ENCODE peak calls at places on chromosomes 7 and 10, in nine cellular contexts. U is fibroblast of lung; Y is neural progenitor cell; V is lower lobe of right lung; T is CD4-positive, alpha-beta memory T cell; R is colonic mucosa; N is PC-3; B is A549; Z is tibial artery. M is an unnamed sample. For H3K4me1, the result is how much of the 10 kb centered on the place peaks cover.

GRCh38 chr7:157559596-157560257 is 222.9 kb downstream of the DNAJB6 start:
- DNase-seq in Y (no peak), R (no peak), V (peak), Z (peak), U (no peak), N (no peak), T (no peak), B (no peak), M (no peak)

GRCh38 chr7:64618785-64619456 is 47.0 kb upstream of the ZNF107 start:
- DNase-seq in Z (no peak), U (peak), N (peak), T (peak), V (no peak), B (no peak), Y (peak), R (peak), M (no peak)

GRCh38 chr10:107650939-107651338 is 486.4 kb upstream of the SORCS1 start:
- DNase-seq in N (no peak), V (no peak), U (no peak), B (no peak), Y (no peak), Z (no peak), R (no peak), T (no peak), M (no peak)

GRCh38 chr7:110809832-110810231 is 281.1 kb upstream of the LRRN3 start:
- DNase-seq in Y (no peak), U (no peak), Z (no peak), R (no peak), T (no peak), B (no peak), N (no peak), V (no peak), M (no peak)

GRCh38 chr7:43658718-43659548 is 70.4 kb downstream of the COA1 start:
- DNase-seq in Y (no peak), U (peak), B (no peak), R (no peak), V (no peak), T (no peak), Z (no peak), N (peak), M (no peak)

GRCh38 chr7:136677456-136678365 is 190.7 kb upstream of the CHRM2 start:
- DNase-seq in V (no peak), T (no peak), N (peak), Z (no peak), Y (no peak), R (no peak), B (no peak), U (peak), M (no peak)

GRCh38 chr7:96052860-96053452 is 268.9 kb downstream of the SLC25A13 start:
- DNase-seq in V (no peak), T (no peak), Y (no peak), U (no peak), R (no peak), Z (no peak), B (no peak), N (no peak), M (no peak)

GRCh38 chr7:133829336-133829897 is 297.7 kb upstream of the LRGUK start:
- DNase-seq in R (no peak), V (no peak), N (no peak), T (no peak), U (peak), Y (no peak), Z (no peak), B (no peak), M (no peak)

GRCh38 chr10:6399241-6399701 is 180.8 kb downstream of the PRKCQ start:
- DNase-seq in T (no peak), Y (no peak), N (no peak), V (no peak), B (peak), Z (peak), R (peak), U (peak), M (no peak)

GRCh38 chr10:110870823-110871235 is 899 bp upstream of the PDCD4 start:
- DNase-seq in B (no peak), R (no peak), Z (no peak), U (no peak), T (no peak), N (no peak), Y (peak), V (no peak), M (no peak)

GRCh38 chr10:86263209-86263608 is 103.4 kb downstream of the GRID1 start:
- DNase-seq in B (no peak), T (no peak), N (no peak), U (no peak), V (no peak), R (no peak), Z (peak), Y (no peak), M (no peak)

GRCh38 chr10:100468322-100468721 is 5.5 kb downstream of the WNT8B start:
- DNase-seq in Y (peak), Z (no peak), V (no peak), R (no peak), T (no peak), U (no peak), B (no peak), N (no peak), M (no peak)

GRCh38 chr7:64099656-64100531 is 54.7 kb downstream of the ZNF727 start:
- DNase-seq in B (no peak), T (no peak), Y (no peak), V (no peak), N (no peak), U (no peak), Z (no peak), R (no peak), M (no peak)

GRCh38 chr7:55571534-55572377 is 546 bp downstream of the VOPP1 start:
- DNase-seq in Y (peak), R (peak), B (peak), V (peak), U (peak), Z (peak), N (peak), T (peak), M (peak)

GRCh38 chr10:79179404-79180309 is 110.9 kb downstream of the ZMIZ1 start:
- DNase-seq in T (no peak), N (no peak), V (no peak), R (no peak), Z (no peak), B (no peak), U (peak), Y (peak), M (peak)

GRCh38 chr10:132062181-132062515 is 3.6 kb upstream of the JAKMIP3 start:
- DNase-seq in T (no peak), B (no peak), U (no peak), Y (no peak), R (no peak), Z (no peak), N (no peak), V (no peak), M (no peak)
- H3K4me1 ChIP-seq in T (under half), B (under half), U (under half), Y (under half), R (under half), Z (under half), N (under half), V (under half), M (under half)

GRCh38 chr7:6533893-6534804 is 17.1 kb downstream of the GRID2IP start:
- DNase-seq in T (no peak), R (no peak), Y (no peak), B (no peak), U (no peak), Z (no peak), V (no peak), N (no peak), M (no peak)

GRCh38 chr7:6532516-6532915 is 18.7 kb downstream of the GRID2IP start:
- DNase-seq in U (no peak), V (no peak), Y (no peak), N (no peak), Z (no peak), B (no peak), T (no peak), R (no peak), M (no peak)

GRCh38 chr7:6530626-6531491 is 20.4 kb downstream of the GRID2IP start:
- DNase-seq in R (peak), T (peak), N (no peak), V (no peak), B (no peak), Y (peak), U (no peak), Z (no peak), M (no peak)

GRCh38 chr7:6529643-6530042 is 21.6 kb downstream of the GRID2IP start:
- DNase-seq in V (no peak), U (no peak), T (no peak), Z (no peak), R (no peak), Y (no peak), N (no peak), B (no peak), M (no peak)

GRCh38 chr7:6531492-6532279 is 19.6 kb downstream of the GRID2IP start:
- DNase-seq in Z (no peak), U (no peak), Y (no peak), V (no peak), R (no peak), B (no peak), T (no peak), N (no peak), M (no peak)
- H3K4me3 ChIP-seq in Z (no peak), U (no peak), Y (peak), V (peak), R (no peak), B (peak), T (no peak), N (no peak), M (no peak)

GRCh38 chr7:30171753-30172447 is 37.1 kb downstream of the MTURN start:
- DNase-seq in N (peak), B (no peak), R (no peak), Y (no peak), V (no peak), T (no peak), Z (no peak), U (peak), M (no peak)
- H3K4me1 ChIP-seq in N (under half), B (under half), R (under half), Y (under half), V (under half), T (under half), Z (half or more), U (under half), M (under half)

GRCh38 chr10:27717191-27717590 is 28.4 kb downstream of the MKX start:
- DNase-seq in R (no peak), V (no peak), B (no peak), Y (no peak), N (no peak), U (peak), Z (no peak), T (no peak), M (no peak)
- H3K4me3 ChIP-seq in R (no peak), V (no peak), B (no peak), Y (no peak), N (no peak), U (no peak), Z (no peak), T (no peak), M (no peak)

GRCh38 chr10:132394936-132395703 is 1.9 kb upstream of the PWWP2B start:
- DNase-seq in Y (no peak), B (no peak), U (no peak), Z (no peak), N (no peak), R (no peak), V (peak), T (no peak), M (no peak)

GRCh38 chr10:132395704-132396494 is 1.1 kb upstream of the PWWP2B start:
- DNase-seq in N (no peak), B (no peak), R (peak), Z (peak), Y (peak), V (peak), U (peak), T (no peak), M (peak)

GRCh38 chr10:132397036-132397541 is at the start of gene PWWP2B:
- DNase-seq in B (no peak), T (peak), U (peak), N (peak), Z (no peak), R (no peak), V (peak), Y (peak), M (peak)

GRCh38 chr10:132397671-132398565 is 918 bp downstream of the PWWP2B start:
- DNase-seq in N (peak), U (peak), V (peak), Z (no peak), T (peak), R (peak), Y (peak), B (no peak), M (peak)

GRCh38 chr10:132396495-132397035 is 435 bp upstream of the PWWP2B start:
- DNase-seq in Z (no peak), R (no peak), T (peak), Y (peak), B (no peak), U (peak), N (peak), V (peak), M (peak)
- H3K4me1 ChIP-seq in Z (under half), R (under half), T (under half), Y (under half), B (under half), U (under half), N (under half), V (half or more), M (under half)

DNA sequence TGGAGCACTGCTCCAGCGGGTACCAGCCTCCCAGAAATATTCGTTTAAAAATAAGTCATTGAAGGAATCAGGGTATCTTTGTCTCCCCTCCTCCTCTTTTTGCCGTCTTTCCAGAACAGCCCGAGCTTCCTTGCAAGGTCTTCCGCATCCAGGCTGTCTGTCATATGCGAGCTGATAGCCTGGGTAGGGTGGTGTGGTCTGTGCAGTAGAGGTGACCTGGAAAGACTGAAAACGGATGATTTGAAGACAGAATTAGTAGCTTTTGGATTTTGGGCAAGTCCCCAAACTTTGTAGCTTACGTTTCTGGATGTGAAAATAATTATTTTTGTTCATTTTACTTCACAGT is 480 bp downstream of the VPS50 start:
- DNase-seq in R (no peak), N (no peak), V (no peak), T (no peak), B (peak), U (no peak), Z (no peak), Y (peak), M (no peak)
- H3K4me3 ChIP-seq in R (peak), N (peak), V (peak), T (peak), B (peak), U (peak), Z (peak), Y (peak), M (peak)

GRCh38 chr10:77886795-77887355 is 39.7 kb downstream of the DLG5 start:
- DNase-seq in T (no peak), R (no peak), U (no peak), Z (no peak), N (no peak), B (no peak), V (no peak), Y (no peak), M (no peak)

GRCh38 chr10:77881222-77881621 is 45.3 kb downstream of the DLG5 start:
- DNase-seq in R (no peak), Z (no peak), Y (no peak), U (no peak), V (no peak), B (no peak), N (no peak), T (no peak), M (no peak)

GRCh38 chr10:77881636-77882035 is 44.9 kb downstream of the DLG5 start:
- DNase-seq in Z (no peak), R (no peak), N (no peak), V (no peak), Y (no peak), U (no peak), B (no peak), T (no peak), M (no peak)

GRCh38 chr10:77887631-77888355 is 38.8 kb downstream of the DLG5 start:
- DNase-seq in Y (no peak), T (no peak), B (no peak), Z (peak), R (no peak), N (peak), V (no peak), U (peak), M (peak)

GRCh38 chr10:77884181-77884580 is 42.4 kb downstream of the DLG5 start:
- DNase-seq in Y (no peak), U (no peak), R (no peak), Z (no peak), V (no peak), N (no peak), B (no peak), T (no peak), M (no peak)
- H3K4me1 ChIP-seq in Y (under half), U (under half), R (under half), Z (under half), V (under half), N (under half), B (under half), T (under half), M (under half)

GRCh38 chr10:48603421-48604038 is 1.3 kb downstream of the ARHGAP22 start:
- DNase-seq in N (peak), V (no peak), Y (no peak), T (no peak), Z (no peak), B (no peak), U (no peak), R (no peak), M (no peak)
- H3K4me3 ChIP-seq in N (peak), V (no peak), Y (no peak), T (no peak), Z (no peak), B (no peak), U (peak), R (no peak), M (no peak)

GRCh38 chr7:8831386-8831785 is 398.0 kb downstream of the NXPH1 start:
- DNase-seq in N (peak), B (no peak), U (peak), V (no peak), Z (no peak), T (no peak), Y (no peak), R (no peak), M (no peak)
- H3K4me1 ChIP-seq in N (under half), B (under half), U (under half), V (under half), Z (under half), T (under half), Y (under half), R (under half), M (under half)

DNA sequence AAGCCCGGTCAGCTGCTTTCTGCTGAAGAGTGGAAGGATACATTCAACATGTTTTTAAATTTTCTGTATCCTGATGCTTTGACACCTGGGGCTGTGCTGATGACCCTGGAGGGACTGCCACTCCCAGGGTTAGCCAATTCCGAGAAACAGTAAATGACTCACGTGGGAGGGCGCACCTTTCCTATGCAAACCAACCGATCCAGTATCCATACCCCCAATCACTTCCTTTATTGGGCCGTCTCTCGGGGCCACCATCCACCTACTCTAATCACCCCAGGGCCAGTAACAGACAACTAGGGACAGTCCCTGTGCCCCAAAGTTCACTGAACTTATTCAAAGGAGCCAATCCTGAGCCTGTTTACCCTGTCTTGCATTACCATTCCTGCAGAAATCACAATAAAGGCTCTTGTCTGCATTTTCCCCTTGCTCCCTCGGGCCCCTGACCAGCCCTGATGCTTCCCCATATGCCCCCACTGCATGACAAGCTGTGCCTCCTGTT is 6.6 kb upstream of the LGI1 start:
- DNase-seq in Y (no peak), B (no peak), T (no peak), V (no peak), Z (no peak), N (no peak), U (no peak), R (no peak), M (no peak)
- H3K4me3 ChIP-seq in Y (no peak), B (no peak), T (no peak), V (no peak), Z (no peak), N (no peak), U (no peak), R (no peak), M (no peak)